ENCODE peak calls at places on chromosomes 12 and 14, in four cellular contexts. Q is cardiac fibroblast, H is astrocyte of the cerebellum, F is astrocyte of the spinal cord. O is an unnamed sample.
A peak's percentile ranks its signal among the peaks of the same experiment; 100 is the strongest.

GRCh38 chr12:56157201-56158028 is 744 bp upstream of the MYL6 start:
- DNase-seq in Q (peak; percentile 85), F (peak; percentile 88), H (peak; percentile 57), O (peak; percentile 75)

GRCh38 chr14:44029933-44030332 is 477.1 kb downstream of the FSCB start:
- DNase-seq in Q (peak; percentile 6), F (no peak), H (no peak), O (no peak)

GRCh38 chr12:118960161-118960560 is 21.2 kb upstream of the SRRM4 start:
- DNase-seq in H (no peak), F (no peak), Q (no peak), O (no peak)

GRCh38 chr14:104983231-104983721 is 2.3 kb upstream of the CLBA1 start:
- DNase-seq in H (no peak), Q (no peak), F (no peak), O (no peak)

GRCh38 chr12:12294215-12295005 is 27.6 kb upstream of the LRP6 start:
- DNase-seq in Q (no peak), F (peak; percentile 46), H (peak; percentile 32), O (no peak)

GRCh38 chr14:61609143-61609851 is 86.0 kb upstream of the HIF1A start:
- DNase-seq in H (no peak), Q (peak; percentile 72), F (peak; percentile 77), O (no peak)

GRCh38 chr12:108969622-108970021 is 51.2 kb downstream of the SVOP start:
- DNase-seq in Q (no peak), H (no peak), F (no peak), O (no peak)

GRCh38 chr14:23297096-23297495 is 5.6 kb downstream of the PPP1R3E start:
- DNase-seq in H (no peak), Q (no peak), F (no peak), O (no peak)

GRCh38 chr12:112524676-112525425 is 106.1 kb downstream of the PTPN11 start:
- DNase-seq in F (peak; percentile 40), Q (peak; percentile 50), H (peak; percentile 34), O (no peak)

GRCh38 chr14:64701660-64702059 is 2.6 kb upstream of the PLEKHG3 start:
- DNase-seq in F (no peak), H (no peak), Q (no peak), O (no peak)

GRCh38 chr12:3076730-3077571 is at the start of gene TSPAN9:
- DNase-seq in Q (peak; percentile 55), F (peak; percentile 63), H (no peak), O (peak; percentile 53)

GRCh38 chr12:13028825-13029570 is 15.2 kb upstream of the FAM234B start:
- DNase-seq in H (no peak), Q (no peak), F (no peak), O (no peak)

GRCh38 chr12:3275171-3276041 is 198.2 kb downstream of the TSPAN9 start:
- DNase-seq in F (peak; percentile 68), Q (peak; percentile 80), H (peak; percentile 49), O (peak; percentile 46)

GRCh38 chr12:54051081-54051912 is 2.3 kb upstream of the HOXC4 start:
- DNase-seq in Q (no peak), F (no peak), H (no peak), O (no peak)
- H3K4me3 ChIP-seq in Q (no peak overlapping the region), F (no peak overlapping the region), H (no peak overlapping the region), O (no peak overlapping the region)

DNA sequence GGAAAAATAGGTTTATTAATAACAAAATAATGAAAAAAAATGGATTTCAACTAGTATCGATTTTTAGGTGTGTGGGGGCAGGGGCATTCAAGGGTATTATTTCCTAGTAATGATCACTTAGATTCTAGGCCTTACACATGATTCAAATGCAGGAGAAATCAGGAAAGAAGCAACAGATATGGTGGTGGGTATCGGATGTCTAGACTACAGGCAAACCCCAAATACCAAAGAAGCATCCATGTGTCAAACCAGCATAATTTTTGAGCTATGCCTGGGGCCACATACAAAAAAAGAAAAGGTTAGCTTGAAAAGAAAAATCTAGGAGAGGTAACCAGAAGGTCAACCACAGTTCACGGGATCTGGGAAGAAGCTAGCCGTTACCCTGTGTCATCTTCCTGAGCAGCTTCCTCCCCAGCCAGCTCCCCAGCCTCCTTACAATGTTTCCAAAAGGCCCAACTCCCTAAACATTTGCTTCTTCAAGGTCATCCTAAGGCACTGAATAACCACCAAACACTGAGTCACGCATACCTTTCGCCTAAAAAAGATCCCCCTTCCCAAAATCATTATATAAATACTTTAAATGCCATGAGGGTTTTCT is 3.2 kb downstream of the SINHCAF start:
- DNase-seq in F (peak; percentile 46), H (peak; percentile 55), Q (peak; percentile 62), O (no peak)
- H3K4me3 ChIP-seq in F (peak overlapping the region; percentile 87), H (peak overlapping the region; percentile 61), Q (peak overlapping the region; percentile 82), O (peak overlapping the region; percentile 88)

DNA sequence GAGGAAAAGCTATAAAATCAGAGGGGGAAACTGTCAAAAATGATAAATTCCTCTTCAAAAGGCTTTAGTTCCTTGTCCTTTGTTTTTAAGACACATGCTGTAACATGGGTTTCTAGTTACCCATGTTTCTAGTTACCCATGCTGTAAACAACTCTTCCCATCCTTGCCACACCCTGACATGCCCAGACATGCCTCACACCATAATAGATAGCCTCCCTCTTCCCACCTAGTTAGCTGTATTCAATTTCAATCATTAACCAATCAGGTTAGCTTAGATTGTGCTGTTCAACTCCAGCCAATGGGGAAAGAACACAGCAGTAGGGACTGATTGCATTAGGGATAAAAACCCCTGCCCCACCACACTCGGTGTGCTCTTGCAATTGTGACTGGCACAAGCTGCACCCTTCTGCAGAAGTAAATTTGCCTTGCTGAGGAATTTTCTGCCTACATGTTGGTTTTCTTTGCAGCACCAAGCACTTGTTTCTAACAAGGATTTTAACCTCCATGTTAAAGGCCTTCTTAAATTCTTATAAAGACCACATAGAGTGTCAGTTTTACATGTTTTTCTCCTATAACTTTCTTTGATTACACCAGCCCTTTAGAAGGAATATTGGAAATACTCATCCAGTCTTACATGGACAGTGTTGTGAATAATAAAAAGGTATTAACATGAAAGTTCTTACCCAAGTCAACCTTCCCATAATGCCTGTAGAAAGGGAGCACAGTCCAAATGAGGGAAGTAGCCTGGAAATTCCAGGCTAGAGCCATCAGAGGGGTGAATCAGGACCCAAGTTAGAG is 32.5 kb upstream of the LALBA start:
- DNase-seq in H (no peak), Q (no peak), F (no peak), O (no peak)
- H3K4me3 ChIP-seq in H (no peak overlapping the region), Q (no peak overlapping the region), F (no peak overlapping the region), O (no peak overlapping the region)

GRCh38 chr14:91417134-91417982 is at the start of gene CCDC88C:
- DNase-seq in F (peak; percentile 23), H (no peak), Q (no peak), O (peak; percentile 85)

GRCh38 chr14:91418387-91419043 is 895 bp upstream of the CCDC88C start:
- DNase-seq in Q (peak; percentile 50), F (peak; percentile 40), H (no peak), O (peak; percentile 84)

GRCh38 chr14:91417983-91418386 is 365 bp upstream of the CCDC88C start:
- DNase-seq in Q (no peak), F (no peak), H (no peak), O (peak; percentile 79)

GRCh38 chr14:91419451-91419850 is 1.8 kb upstream of the CCDC88C start:
- DNase-seq in Q (no peak), F (no peak), H (no peak), O (no peak)

GRCh38 chr14:91419044-91419397 is 1.4 kb upstream of the CCDC88C start:
- DNase-seq in F (no peak), H (no peak), Q (no peak), O (peak; percentile 83)
- H3K4me3 ChIP-seq in F (no peak overlapping the region), H (no peak overlapping the region), Q (no peak overlapping the region), O (peak overlapping the region; percentile 46)

GRCh38 chr12:132954471-132955048 is 1.5 kb downstream of the ZNF605 start:
- DNase-seq in F (peak; percentile 4), H (no peak), Q (no peak), O (no peak)

GRCh38 chr12:132953163-132953425 is 3.0 kb downstream of the ZNF605 start:
- DNase-seq in Q (no peak), F (no peak), H (no peak), O (no peak)

GRCh38 chr12:132952371-132953162 is 3.5 kb downstream of the ZNF605 start:
- DNase-seq in F (no peak), H (no peak), Q (no peak), O (no peak)

GRCh38 chr12:132955094-132955932 is 793 bp downstream of the ZNF605 start:
- DNase-seq in F (peak; percentile 63), Q (peak; percentile 79), H (peak; percentile 12), O (no peak)

GRCh38 chr12:132953771-132954170 is 2.3 kb downstream of the ZNF605 start:
- DNase-seq in Q (no peak), F (no peak), H (no peak), O (no peak)
- H3K4me3 ChIP-seq in Q (no peak overlapping the region), F (no peak overlapping the region), H (no peak overlapping the region), O (no peak overlapping the region)

GRCh38 chr14:94386085-94387031 is 2.0 kb downstream of the SERPINA1 start:
- DNase-seq in Q (no peak), F (no peak), H (no peak), O (no peak)
- H3K4me3 ChIP-seq in Q (no peak overlapping the region), F (no peak overlapping the region), H (no peak overlapping the region), O (no peak overlapping the region)

GRCh38 chr12:124681779-124682391 is 114.5 kb upstream of the NCOR2 start:
- DNase-seq in H (no peak), Q (peak; percentile 91), F (peak; percentile 64), O (no peak)
- H3K4me3 ChIP-seq in H (no peak overlapping the region), Q (no peak overlapping the region), F (no peak overlapping the region), O (no peak overlapping the region)

GRCh38 chr14:41154143-41154807 is 452.4 kb upstream of the LRFN5 start:
- DNase-seq in Q (no peak), H (no peak), F (no peak), O (no peak)
- H3K4me3 ChIP-seq in Q (no peak overlapping the region), H (no peak overlapping the region), F (no peak overlapping the region), O (no peak overlapping the region)

GRCh38 chr14:21721504-21721903 is 47.9 kb upstream of the OR4E1 start:
- DNase-seq in F (no peak), H (no peak), Q (no peak), O (no peak)

GRCh38 chr14:21719841-21720240 is 46.2 kb upstream of the OR4E1 start:
- DNase-seq in F (no peak), H (no peak), Q (no peak), O (no peak)

GRCh38 chr14:21724115-21724973 is 50.7 kb upstream of the OR4E1 start:
- DNase-seq in H (no peak), Q (no peak), F (no peak), O (no peak)

GRCh38 chr14:21723431-21724045 is 49.9 kb upstream of the OR4E1 start:
- DNase-seq in Q (peak; percentile 22), H (no peak), F (no peak), O (no peak)
- H3K4me3 ChIP-seq in Q (no peak overlapping the region), H (no peak overlapping the region), F (no peak overlapping the region), O (no peak overlapping the region)